ENCODE peak calls at places on chromosomes 7 and 10, in five cellular contexts. One of them, this sample, is unnamed.

GRCh38 chr7:512541-513311 is 6.9 kb downstream of the PDGFA start:
- DNase-seq in GM23248: no peak
- DNase-seq in HCT116: no peak
- DNase-seq in GM23338: no peak
- DNase-seq in neural progenitor cell: no peak
- DNase-seq in this sample: no peak

GRCh38 chr10:111034598-111035310 is 42.1 kb upstream of the ADRA2A start:
- DNase-seq in GM23248: peak; percentile 51
- DNase-seq in HCT116: no peak
- DNase-seq in GM23338: no peak
- DNase-seq in neural progenitor cell: no peak
- DNase-seq in this sample: no peak

GRCh38 chr10:1287493-1288480 is 231.6 kb downstream of the WDR37 start:
- DNase-seq in GM23248: no peak
- DNase-seq in HCT116: no peak
- DNase-seq in GM23338: no peak
- DNase-seq in neural progenitor cell: no peak
- DNase-seq in this sample: no peak

GRCh38 chr7:77209479-77210139 is 10.0 kb upstream of the FGL2 start:
- DNase-seq in GM23248: no peak
- DNase-seq in HCT116: no peak
- DNase-seq in GM23338: peak; percentile 12
- DNase-seq in neural progenitor cell: no peak
- DNase-seq in this sample: no peak

GRCh38 chr10:126609566-126609965 is 60.9 kb downstream of the C10orf90 start:
- DNase-seq in GM23248: no peak
- DNase-seq in HCT116: no peak
- DNase-seq in GM23338: no peak
- DNase-seq in neural progenitor cell: no peak
- DNase-seq in this sample: no peak

GRCh38 chr7:101650579-101651081 is 21.5 kb upstream of the MYL10 start:
- DNase-seq in GM23248: peak; percentile 22
- DNase-seq in HCT116: no peak
- DNase-seq in GM23338: no peak
- DNase-seq in neural progenitor cell: no peak
- DNase-seq in this sample: peak; percentile 22

GRCh38 chr10:109259293-109259692 is 664.0 kb downstream of the XPNPEP1 start:
- DNase-seq in GM23248: peak; percentile 47
- DNase-seq in HCT116: no peak
- DNase-seq in GM23338: no peak
- DNase-seq in neural progenitor cell: no peak
- DNase-seq in this sample: peak; percentile 68

GRCh38 chr10:101940916-101941315 is 97.3 kb upstream of the KCNIP2 start:
- DNase-seq in GM23248: peak; percentile 41
- DNase-seq in HCT116: no peak
- DNase-seq in GM23338: no peak
- DNase-seq in neural progenitor cell: no peak
- DNase-seq in this sample: peak; percentile 24

GRCh38 chr10:36634916-36635315 is 490.5 kb upstream of the ANKRD30A start:
- DNase-seq in GM23248: peak; percentile 80
- DNase-seq in HCT116: no peak
- DNase-seq in GM23338: no peak
- DNase-seq in neural progenitor cell: no peak
- DNase-seq in this sample: peak; percentile 82

GRCh38 chr10:18594574-18595156 is 56.7 kb downstream of the NSUN6 start:
- DNase-seq in GM23248: no peak
- DNase-seq in HCT116: no peak
- DNase-seq in GM23338: peak; percentile 51
- DNase-seq in neural progenitor cell: peak; percentile 36
- DNase-seq in this sample: peak; percentile 27

GRCh38 chr10:88763441-88763840 is 3.6 kb downstream of the LIPN start:
- DNase-seq in GM23248: no peak
- DNase-seq in HCT116: no peak
- DNase-seq in GM23338: no peak
- DNase-seq in neural progenitor cell: no peak
- DNase-seq in this sample: no peak

GRCh38 chr10:44911081-44911540 is at the start of gene TMEM72:
- DNase-seq in GM23248: no peak
- DNase-seq in HCT116: no peak
- DNase-seq in GM23338: peak; percentile 61
- DNase-seq in neural progenitor cell: peak; percentile 73
- DNase-seq in this sample: no peak

GRCh38 chr7:44897299-44897698 is 12.0 kb upstream of the PURB start:
- DNase-seq in GM23248: no peak
- DNase-seq in HCT116: no peak
- DNase-seq in GM23338: no peak
- DNase-seq in neural progenitor cell: no peak
- DNase-seq in this sample: no peak

GRCh38 chr7:95441042-95441823 is 6.4 kb upstream of the PON2 start:
- DNase-seq in GM23248: no peak
- DNase-seq in HCT116: no peak
- DNase-seq in GM23338: no peak
- DNase-seq in neural progenitor cell: no peak
- DNase-seq in this sample: no peak

GRCh38 chr10:29386347-29386999 is 97.6 kb downstream of the LYZL1 start:
- DNase-seq in GM23248: peak; percentile 58
- DNase-seq in HCT116: no peak
- DNase-seq in GM23338: peak; percentile 72
- DNase-seq in neural progenitor cell: peak; percentile 62
- DNase-seq in this sample: peak; percentile 38

GRCh38 chr7:85699482-85699881 is 512.6 kb upstream of the SEMA3D start:
- DNase-seq in GM23248: no peak
- DNase-seq in HCT116: no peak
- DNase-seq in GM23338: no peak
- DNase-seq in neural progenitor cell: no peak
- DNase-seq in this sample: no peak

GRCh38 chr7:105014725-105015630 is 973 bp downstream of the KMT2E start:
- DNase-seq in GM23248: peak; percentile 69
- DNase-seq in HCT116: no peak
- DNase-seq in GM23338: peak; percentile 63
- DNase-seq in neural progenitor cell: peak; percentile 57
- DNase-seq in this sample: peak; percentile 33

GRCh38 chr7:150322114-150322832 is 882 bp upstream of the LRRC61 start:
- DNase-seq in GM23248: no peak
- DNase-seq in HCT116: no peak
- DNase-seq in GM23338: no peak
- DNase-seq in neural progenitor cell: no peak
- DNase-seq in this sample: no peak

GRCh38 chr10:113993489-113993932 is 50.2 kb upstream of the ADRB1 start:
- DNase-seq in GM23248: no peak
- DNase-seq in HCT116: no peak
- DNase-seq in GM23338: no peak
- DNase-seq in neural progenitor cell: no peak
- DNase-seq in this sample: no peak

GRCh38 chr10:69883256-69883655 is 81.5 kb downstream of the COL13A1 start:
- DNase-seq in GM23248: no peak
- DNase-seq in HCT116: no peak
- DNase-seq in GM23338: peak; percentile 42
- DNase-seq in neural progenitor cell: no peak
- DNase-seq in this sample: peak; percentile 58

GRCh38 chr7:26117142-26117807 is 34.7 kb upstream of the NFE2L3 start:
- DNase-seq in GM23248: no peak
- DNase-seq in HCT116: no peak
- DNase-seq in GM23338: peak; percentile 48
- DNase-seq in neural progenitor cell: peak; percentile 33
- DNase-seq in this sample: no peak

GRCh38 chr7:74032624-74033371 is 4.8 kb downstream of the ELN start:
- DNase-seq in GM23248: peak; percentile 41
- DNase-seq in HCT116: no peak
- DNase-seq in GM23338: no peak
- DNase-seq in neural progenitor cell: no peak
- DNase-seq in this sample: no peak

GRCh38 chr7:82507976-82508677 is 64.5 kb upstream of the CACNA2D1 start:
- DNase-seq in GM23248: no peak
- DNase-seq in HCT116: no peak
- DNase-seq in GM23338: peak; percentile 46
- DNase-seq in neural progenitor cell: no peak
- DNase-seq in this sample: no peak

GRCh38 chr7:110382736-110383135 is 708.2 kb upstream of the LRRN3 start:
- DNase-seq in GM23248: no peak
- DNase-seq in HCT116: no peak
- DNase-seq in GM23338: peak; percentile 66
- DNase-seq in neural progenitor cell: no peak
- DNase-seq in this sample: no peak
- H3K4me1 ChIP-seq in GM23248: no peaks in the 10 kb centered on the region
- H3K4me1 ChIP-seq in HCT116: peaks cover 23% of the 10 kb centered on the region
- H3K4me1 ChIP-seq in GM23338: peaks cover 20% of the 10 kb centered on the region
- H3K4me1 ChIP-seq in neural progenitor cell: peaks cover 16% of the 10 kb centered on the region
- H3K4me1 ChIP-seq in this sample: peaks cover 20% of the 10 kb centered on the region

GRCh38 chr7:36188266-36188665 is 35.2 kb downstream of the EEPD1 start:
- DNase-seq in GM23248: no peak
- DNase-seq in HCT116: no peak
- DNase-seq in GM23338: no peak
- DNase-seq in neural progenitor cell: no peak
- DNase-seq in this sample: no peak
- TF ChIP-seq EZH2phosphoT487 in GM23248: no peak
- TF ChIP-seq EZH2phosphoT487 in HCT116: no peak
- TF ChIP-seq EZH2phosphoT487 in GM23338: no peak
- TF ChIP-seq EZH2phosphoT487 in neural progenitor cell: no peak
- TF ChIP-seq EZH2phosphoT487 in this sample: no peak

DNA sequence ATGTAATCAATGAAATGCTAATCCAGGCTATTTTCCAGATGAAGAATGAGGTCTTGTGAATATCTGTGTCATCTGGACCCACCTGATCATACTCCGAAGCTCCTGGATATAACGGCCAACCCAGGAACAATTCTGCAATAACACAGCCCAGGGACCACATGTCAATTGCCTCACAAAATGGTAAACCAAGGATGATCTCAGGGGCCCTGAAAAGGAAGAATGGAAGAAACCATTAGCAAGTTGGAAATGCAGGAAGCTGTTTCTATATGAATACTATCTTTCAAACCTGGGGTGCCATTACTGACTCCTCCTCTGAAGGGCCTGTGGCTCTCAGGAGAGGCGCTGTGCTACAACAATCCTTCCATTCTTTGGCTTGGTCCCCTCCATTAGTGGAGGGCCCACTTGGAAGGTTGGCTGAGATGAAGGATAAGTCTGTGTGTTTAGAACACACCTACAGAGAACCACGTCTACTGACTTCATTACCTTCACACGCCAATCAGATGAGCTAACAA is 108.1 kb downstream of the CLEC2L start:
- DNase-seq in GM23248: no peak
- DNase-seq in HCT116: no peak
- DNase-seq in GM23338: no peak
- DNase-seq in neural progenitor cell: no peak
- DNase-seq in this sample: no peak
- H3K4me1 ChIP-seq in GM23248: no peaks in the 10 kb centered on the region
- H3K4me1 ChIP-seq in HCT116: no peaks in the 10 kb centered on the region
- H3K4me1 ChIP-seq in GM23338: peaks cover 3% of the 10 kb centered on the region
- H3K4me1 ChIP-seq in neural progenitor cell: peaks cover 13% of the 10 kb centered on the region
- H3K4me1 ChIP-seq in this sample: no peaks in the 10 kb centered on the region

GRCh38 chr10:112583236-112583919 is 136.4 kb downstream of the VTI1A start:
- DNase-seq in GM23248: no peak
- DNase-seq in HCT116: no peak
- DNase-seq in GM23338: peak; percentile 38
- DNase-seq in neural progenitor cell: peak; percentile 60
- DNase-seq in this sample: no peak
- TF ChIP-seq EZH2phosphoT487 in GM23248: no peak
- TF ChIP-seq EZH2phosphoT487 in HCT116: no peak
- TF ChIP-seq EZH2phosphoT487 in GM23338: no peak
- TF ChIP-seq EZH2phosphoT487 in neural progenitor cell: no peak
- TF ChIP-seq EZH2phosphoT487 in this sample: no peak

GRCh38 chr10:137031-137430 is 1.8 kb downstream of the ZMYND11 start:
- DNase-seq in GM23248: peak; percentile 57
- DNase-seq in HCT116: peak; percentile 35
- DNase-seq in GM23338: peak; percentile 76
- DNase-seq in neural progenitor cell: peak; percentile 53
- DNase-seq in this sample: peak; percentile 57

GRCh38 chr10:134743-135600 is at the start of gene ZMYND11:
- DNase-seq in GM23248: peak; percentile 75
- DNase-seq in HCT116: no peak
- DNase-seq in GM23338: peak; percentile 64
- DNase-seq in neural progenitor cell: peak; percentile 85
- DNase-seq in this sample: peak; percentile 34

GRCh38 chr10:135601-136464 is 578 bp downstream of the ZMYND11 start:
- DNase-seq in GM23248: peak; percentile 79
- DNase-seq in HCT116: no peak
- DNase-seq in GM23338: peak; percentile 69
- DNase-seq in neural progenitor cell: peak; percentile 65
- DNase-seq in this sample: peak; percentile 26

GRCh38 chr10:137606-138005 is 2.4 kb downstream of the ZMYND11 start:
- DNase-seq in GM23248: peak; percentile 77
- DNase-seq in HCT116: no peak
- DNase-seq in GM23338: no peak
- DNase-seq in neural progenitor cell: no peak
- DNase-seq in this sample: peak; percentile 57

DNA sequence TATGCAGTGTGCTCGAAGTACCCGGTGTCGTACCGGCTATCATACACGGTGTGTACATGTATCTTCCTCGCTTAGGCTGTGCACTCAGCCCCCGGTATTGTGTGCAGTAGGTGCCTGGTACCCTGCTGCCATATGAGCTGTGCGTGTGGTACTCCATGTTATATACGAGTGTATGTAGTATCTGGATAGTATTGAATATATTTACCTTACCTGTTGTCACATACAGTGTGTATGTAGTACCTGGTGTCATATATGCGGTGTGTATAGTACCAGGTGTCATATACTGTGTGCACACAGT is 1.2 kb downstream of the ZMYND11 start:
- DNase-seq in GM23248: no peak
- DNase-seq in HCT116: no peak
- DNase-seq in GM23338: no peak
- DNase-seq in neural progenitor cell: no peak
- DNase-seq in this sample: no peak
- H3K4me1 ChIP-seq in GM23248: peaks cover 42% of the 10 kb centered on the region
- H3K4me1 ChIP-seq in HCT116: peaks cover 36% of the 10 kb centered on the region
- H3K4me1 ChIP-seq in GM23338: peaks cover 19% of the 10 kb centered on the region
- H3K4me1 ChIP-seq in neural progenitor cell: peaks cover 16% of the 10 kb centered on the region
- H3K4me1 ChIP-seq in this sample: peaks cover 33% of the 10 kb centered on the region

This sample was measured in PC-3.